ENCODE peak calls at places on chromosomes 5 and 9, in four cellular contexts. U, W, K and Z are unnamed samples.

GRCh38 chr9:20358201-20358600 is 264.1 kb downstream of the MLLT3 start:
- DNase-seq in K (no peak), W (no peak), U (no peak), Z (no peak)

GRCh38 chr5:92309336-92309991 is 926.3 kb upstream of the ARRDC3 start:
- DNase-seq in U (no peak), W (no peak), K (peak), Z (peak)

GRCh38 chr9:134936762-134937555 is 19.2 kb upstream of the FCN1 start:
- DNase-seq in W (no peak), K (no peak), U (no peak), Z (no peak)

GRCh38 chr5:169411016-169411788 is 110.3 kb upstream of the SLIT3 start:
- DNase-seq in W (no peak), U (no peak), K (no peak), Z (no peak)

GRCh38 chr9:107154291-107154690 is 128.8 kb upstream of the RAD23B start:
- DNase-seq in U (no peak), K (no peak), W (no peak), Z (no peak)

GRCh38 chr5:50709471-50709870 is 43.0 kb downstream of the PARP8 start:
- DNase-seq in K (no peak), W (no peak), U (no peak), Z (no peak)

GRCh38 chr9:117080996-117081395 is 333.9 kb downstream of the ASTN2 start:
- DNase-seq in W (no peak), U (no peak), K (no peak), Z (no peak)

GRCh38 chr9:92438900-92439526 is 14.7 kb upstream of the OMD start:
- DNase-seq in W (no peak), K (peak), U (no peak), Z (peak)

GRCh38 chr5:123181394-123181801 is 92.4 kb downstream of the PRDM6 start:
- DNase-seq in W (no peak), U (no peak), K (no peak), Z (no peak)

GRCh38 chr5:142324377-142324870 is 397 bp downstream of the SPRY4 start:
- DNase-seq in K (no peak), W (no peak), U (no peak), Z (no peak)

GRCh38 chr5:42745426-42745825 is 11.2 kb upstream of the CCDC152 start:
- DNase-seq in W (no peak), U (no peak), K (peak), Z (no peak)

GRCh38 chr5:174010365-174010764 is 21.4 kb downstream of the C5orf47 start:
- DNase-seq in W (no peak), U (no peak), K (no peak), Z (no peak)

GRCh38 chr5:42876375-42876844 is 64.7 kb upstream of the SELENOP start:
- DNase-seq in W (no peak), U (no peak), K (no peak), Z (no peak)

GRCh38 chr9:95691435-95691834 is 174.7 kb upstream of the PTCH1 start:
- DNase-seq in U (no peak), K (no peak), W (no peak), Z (no peak)

GRCh38 chr5:9365501-9365900 is 180.4 kb downstream of the SEMA5A start:
- DNase-seq in K (no peak), W (no peak), U (no peak), Z (no peak)

GRCh38 chr9:99699386-99699785 is 122.3 kb upstream of the NR4A3 start:
- DNase-seq in U (no peak), W (no peak), K (no peak), Z (no peak)

GRCh38 chr5:79938468-79938867 is 52.6 kb downstream of the MTX3 start:
- DNase-seq in U (peak), W (no peak), K (no peak), Z (no peak)

GRCh38 chr5:132013711-132014110 is 2.3 kb upstream of the ACSL6 start:
- DNase-seq in W (no peak), U (no peak), K (no peak), Z (no peak)

GRCh38 chr5:13611604-13612003 is 332.9 kb downstream of the DNAH5 start:
- DNase-seq in W (no peak), K (no peak), U (no peak), Z (no peak)

GRCh38 chr5:175281714-175282113 is 162.3 kb downstream of the DRD1 start:
- DNase-seq in K (no peak), W (no peak), U (no peak), Z (no peak)

GRCh38 chr5:112604741-112605390 is 132.8 kb upstream of the APC start:
- DNase-seq in W (no peak), U (no peak), K (peak), Z (peak)

GRCh38 chr9:122261469-122261881 is 3.2 kb downstream of the RBM18 start:
- DNase-seq in W (peak), K (no peak), U (no peak), Z (peak)

GRCh38 chr5:3604501-3604900 is 8.9 kb downstream of the IRX1 start:
- DNase-seq in W (no peak), U (no peak), K (no peak), Z (no peak)

GRCh38 chr5:42021119-42021518 is 96.0 kb downstream of the FBXO4 start:
- DNase-seq in W (no peak), K (no peak), U (no peak), Z (no peak)

GRCh38 chr5:89083791-89084190 is 200.8 kb upstream of the MEF2C start:
- DNase-seq in K (no peak), W (no peak), U (no peak), Z (no peak)

GRCh38 chr9:8140557-8140956 is 341.0 kb upstream of the DMAC1 start:
- DNase-seq in U (no peak), K (no peak), W (no peak), Z (no peak)

GRCh38 chr5:155103164-155103563 is 89.6 kb downstream of the KIF4B start:
- DNase-seq in U (no peak), W (no peak), K (no peak), Z (no peak)

GRCh38 chr9:97964901-97965300 is 18.2 kb upstream of the ANP32B start:
- DNase-seq in K (no peak), W (no peak), U (no peak), Z (no peak)

GRCh38 chr9:79889325-79889724 is 317.6 kb downstream of the TLE4 start:
- DNase-seq in U (no peak), W (no peak), K (no peak), Z (no peak)

GRCh38 chr5:91151947-91152346 is 231.2 kb downstream of the ARRDC3 start:
- DNase-seq in W (peak), U (no peak), K (no peak), Z (peak)

GRCh38 chr5:172453206-172453985 is 929 bp downstream of the SH3PXD2B start:
- DNase-seq in K (peak), U (no peak), W (no peak), Z (peak)

GRCh38 chr9:84893360-84894128 is 224.0 kb downstream of the NTRK2 start:
- DNase-seq in W (no peak), K (no peak), U (no peak), Z (no peak)

GRCh38 chr5:67455987-67456386 is 259.4 kb upstream of the CD180 start:
- DNase-seq in U (no peak), K (no peak), W (no peak), Z (no peak)

GRCh38 chr9:110543631-110544051 is 35.9 kb downstream of the SVEP1 start:
- DNase-seq in W (no peak), K (no peak), U (no peak), Z (no peak)

GRCh38 chr5:129820-130219 is 37.9 kb downstream of the PLEKHG4B start:
- DNase-seq in W (no peak), U (no peak), K (no peak), Z (no peak)

GRCh38 chr9:97748525-97748924 is 51.4 kb upstream of the XPA start:
- DNase-seq in W (no peak), K (no peak), U (no peak), Z (no peak)

GRCh38 chr5:10902145-10902544 is 141.1 kb upstream of the DAP start:
- DNase-seq in W (no peak), U (no peak), K (no peak), Z (no peak)

GRCh38 chr5:6448622-6449464 is at the start of gene UBE2QL1:
- DNase-seq in K (no peak), U (no peak), W (no peak), Z (no peak)